ENCODE peak calls at places on chromosomes 1 and 21, in nine cellular contexts. One of them, this sample, is unnamed.

GRCh38 chr21:32828908-32829307 is 57.4 kb upstream of the PAXBP1 start:
- DNase-seq in transverse colon: no peak
- DNase-seq in body of pancreas: no peak
- DNase-seq in esophagus squamous epithelium: no peak
- DNase-seq in heart left ventricle: no peak
- DNase-seq in erythroblast: no peak
- DNase-seq in sigmoid colon: no peak
- DNase-seq in GM12891: no peak
- DNase-seq in stomach: no peak
- DNase-seq in this sample: no peak

GRCh38 chr1:27634166-27634981 is 611 bp downstream of the FGR start:
- DNase-seq in transverse colon: peak; percentile 33
- DNase-seq in body of pancreas: peak; percentile 40
- DNase-seq in esophagus squamous epithelium: no peak
- DNase-seq in heart left ventricle: peak; percentile 88
- DNase-seq in erythroblast: no peak
- DNase-seq in sigmoid colon: no peak
- DNase-seq in GM12891: no peak
- DNase-seq in stomach: peak; percentile 49
- DNase-seq in this sample: no peak

GRCh38 chr21:21688877-21689276 is 690.7 kb downstream of the NCAM2 start:
- DNase-seq in transverse colon: no peak
- DNase-seq in body of pancreas: no peak
- DNase-seq in esophagus squamous epithelium: no peak
- DNase-seq in heart left ventricle: peak; percentile 51
- DNase-seq in erythroblast: no peak
- DNase-seq in sigmoid colon: no peak
- DNase-seq in GM12891: no peak
- DNase-seq in stomach: no peak
- DNase-seq in this sample: peak; percentile 5

GRCh38 chr1:53080769-53081168 is 18.8 kb downstream of the PODN start:
- DNase-seq in transverse colon: no peak
- DNase-seq in body of pancreas: no peak
- DNase-seq in esophagus squamous epithelium: no peak
- DNase-seq in heart left ventricle: peak; percentile 50
- DNase-seq in erythroblast: no peak
- DNase-seq in sigmoid colon: no peak
- DNase-seq in GM12891: no peak
- DNase-seq in stomach: no peak
- DNase-seq in this sample: no peak

GRCh38 chr1:203361843-203362524 is 11.1 kb upstream of the FMOD start:
- DNase-seq in transverse colon: no peak
- DNase-seq in body of pancreas: no peak
- DNase-seq in esophagus squamous epithelium: no peak
- DNase-seq in heart left ventricle: no peak
- DNase-seq in erythroblast: no peak
- DNase-seq in sigmoid colon: no peak
- DNase-seq in GM12891: no peak
- DNase-seq in stomach: no peak
- DNase-seq in this sample: peak; percentile 71

GRCh38 chr21:46001821-46002681 is 20.5 kb downstream of the COL6A1 start:
- DNase-seq in transverse colon: no peak
- DNase-seq in body of pancreas: peak; percentile 12
- DNase-seq in esophagus squamous epithelium: no peak
- DNase-seq in heart left ventricle: peak; percentile 65
- DNase-seq in erythroblast: no peak
- DNase-seq in sigmoid colon: peak; percentile 69
- DNase-seq in GM12891: no peak
- DNase-seq in stomach: peak; percentile 23
- DNase-seq in this sample: no peak

GRCh38 chr21:15164678-15165303 is 100.0 kb upstream of the NRIP1 start:
- DNase-seq in transverse colon: peak; percentile 18
- DNase-seq in body of pancreas: no peak
- DNase-seq in esophagus squamous epithelium: no peak
- DNase-seq in heart left ventricle: no peak
- DNase-seq in erythroblast: no peak
- DNase-seq in sigmoid colon: no peak
- DNase-seq in GM12891: no peak
- DNase-seq in stomach: no peak
- DNase-seq in this sample: no peak

GRCh38 chr1:68805097-68805641 is 308.3 kb upstream of the DEPDC1 start:
- DNase-seq in transverse colon: no peak
- DNase-seq in body of pancreas: no peak
- DNase-seq in esophagus squamous epithelium: no peak
- DNase-seq in heart left ventricle: no peak
- DNase-seq in erythroblast: no peak
- DNase-seq in sigmoid colon: no peak
- DNase-seq in GM12891: no peak
- DNase-seq in stomach: no peak
- DNase-seq in this sample: no peak

GRCh38 chr21:38416791-38417190 is 81.5 kb downstream of the ERG start:
- DNase-seq in transverse colon: no peak
- DNase-seq in body of pancreas: no peak
- DNase-seq in esophagus squamous epithelium: no peak
- DNase-seq in heart left ventricle: no peak
- DNase-seq in erythroblast: no peak
- DNase-seq in sigmoid colon: no peak
- DNase-seq in GM12891: no peak
- DNase-seq in stomach: no peak
- DNase-seq in this sample: no peak

GRCh38 chr1:30315185-30315960 is 408.0 kb downstream of the MATN1 start:
- DNase-seq in transverse colon: no peak
- DNase-seq in body of pancreas: no peak
- DNase-seq in esophagus squamous epithelium: no peak
- DNase-seq in heart left ventricle: no peak
- DNase-seq in erythroblast: no peak
- DNase-seq in sigmoid colon: no peak
- DNase-seq in GM12891: no peak
- DNase-seq in stomach: peak; percentile 10
- DNase-seq in this sample: no peak

GRCh38 chr1:198156111-198156744 is 570 bp upstream of the NEK7 start:
- DNase-seq in transverse colon: peak; percentile 81
- DNase-seq in body of pancreas: peak; percentile 67
- DNase-seq in esophagus squamous epithelium: no peak
- DNase-seq in heart left ventricle: no peak
- DNase-seq in erythroblast: peak; percentile 90
- DNase-seq in sigmoid colon: no peak
- DNase-seq in GM12891: no peak
- DNase-seq in stomach: peak; percentile 69
- DNase-seq in this sample: peak; percentile 50

GRCh38 chr1:243791586-243792267 is 58.3 kb downstream of the AKT3 start:
- DNase-seq in transverse colon: peak; percentile 9
- DNase-seq in body of pancreas: no peak
- DNase-seq in esophagus squamous epithelium: no peak
- DNase-seq in heart left ventricle: no peak
- DNase-seq in erythroblast: no peak
- DNase-seq in sigmoid colon: no peak
- DNase-seq in GM12891: no peak
- DNase-seq in stomach: no peak
- DNase-seq in this sample: no peak

GRCh38 chr1:205774277-205775014 is 836 bp downstream of the RAB29 start:
- DNase-seq in transverse colon: peak; percentile 40
- DNase-seq in body of pancreas: no peak
- DNase-seq in esophagus squamous epithelium: no peak
- DNase-seq in heart left ventricle: no peak
- DNase-seq in erythroblast: peak; percentile 32
- DNase-seq in sigmoid colon: no peak
- DNase-seq in GM12891: no peak
- DNase-seq in stomach: no peak
- DNase-seq in this sample: no peak
- TF ChIP-seq POLR2A in transverse colon: no peak
- TF ChIP-seq POLR2A in body of pancreas: no peak
- TF ChIP-seq POLR2A in esophagus squamous epithelium: no peak
- TF ChIP-seq POLR2A in heart left ventricle: no peak
- TF ChIP-seq POLR2A in erythroblast: no peak
- TF ChIP-seq POLR2A in sigmoid colon: no peak
- TF ChIP-seq POLR2A in GM12891: no peak
- TF ChIP-seq POLR2A in stomach: no peak
- TF ChIP-seq POLR2A in this sample: no peak

GRCh38 chr1:93296555-93297154 is 49.1 kb upstream of the DR1 start:
- DNase-seq in transverse colon: no peak
- DNase-seq in body of pancreas: no peak
- DNase-seq in esophagus squamous epithelium: no peak
- DNase-seq in heart left ventricle: no peak
- DNase-seq in erythroblast: no peak
- DNase-seq in sigmoid colon: no peak
- DNase-seq in GM12891: no peak
- DNase-seq in stomach: no peak
- DNase-seq in this sample: no peak
- TF ChIP-seq POLR2A in transverse colon: no peak
- TF ChIP-seq POLR2A in body of pancreas: no peak
- TF ChIP-seq POLR2A in esophagus squamous epithelium: no peak
- TF ChIP-seq POLR2A in heart left ventricle: no peak
- TF ChIP-seq POLR2A in erythroblast: no peak
- TF ChIP-seq POLR2A in sigmoid colon: no peak
- TF ChIP-seq POLR2A in GM12891: no peak
- TF ChIP-seq POLR2A in stomach: no peak
- TF ChIP-seq POLR2A in this sample: no peak

GRCh38 chr1:46246548-46247432 is 773 bp upstream of the RAD54L start:
- DNase-seq in transverse colon: peak; percentile 65
- DNase-seq in body of pancreas: no peak
- DNase-seq in esophagus squamous epithelium: no peak
- DNase-seq in heart left ventricle: peak; percentile 74
- DNase-seq in erythroblast: peak; percentile 76
- DNase-seq in sigmoid colon: peak; percentile 75
- DNase-seq in GM12891: peak; percentile 89
- DNase-seq in stomach: no peak
- DNase-seq in this sample: peak; percentile 94

GRCh38 chr1:46247433-46248121 is at the start of gene RAD54L:
- DNase-seq in transverse colon: peak; percentile 98
- DNase-seq in body of pancreas: peak; percentile 99
- DNase-seq in esophagus squamous epithelium: peak; percentile 89
- DNase-seq in heart left ventricle: peak; percentile 98
- DNase-seq in erythroblast: peak; percentile 99
- DNase-seq in sigmoid colon: peak; percentile 99
- DNase-seq in GM12891: peak; percentile 90
- DNase-seq in stomach: peak; percentile 98
- DNase-seq in this sample: peak; percentile 96

GRCh38 chr1:46242918-46243317 is 4.6 kb upstream of the RAD54L start:
- DNase-seq in transverse colon: no peak
- DNase-seq in body of pancreas: no peak
- DNase-seq in esophagus squamous epithelium: no peak
- DNase-seq in heart left ventricle: no peak
- DNase-seq in erythroblast: no peak
- DNase-seq in sigmoid colon: no peak
- DNase-seq in GM12891: no peak
- DNase-seq in stomach: no peak
- DNase-seq in this sample: no peak

GRCh38 chr1:46244656-46245371 is 2.7 kb upstream of the RAD54L start:
- DNase-seq in transverse colon: no peak
- DNase-seq in body of pancreas: no peak
- DNase-seq in esophagus squamous epithelium: no peak
- DNase-seq in heart left ventricle: no peak
- DNase-seq in erythroblast: peak; percentile 54
- DNase-seq in sigmoid colon: no peak
- DNase-seq in GM12891: peak; percentile 38
- DNase-seq in stomach: no peak
- DNase-seq in this sample: peak; percentile 49

DNA sequence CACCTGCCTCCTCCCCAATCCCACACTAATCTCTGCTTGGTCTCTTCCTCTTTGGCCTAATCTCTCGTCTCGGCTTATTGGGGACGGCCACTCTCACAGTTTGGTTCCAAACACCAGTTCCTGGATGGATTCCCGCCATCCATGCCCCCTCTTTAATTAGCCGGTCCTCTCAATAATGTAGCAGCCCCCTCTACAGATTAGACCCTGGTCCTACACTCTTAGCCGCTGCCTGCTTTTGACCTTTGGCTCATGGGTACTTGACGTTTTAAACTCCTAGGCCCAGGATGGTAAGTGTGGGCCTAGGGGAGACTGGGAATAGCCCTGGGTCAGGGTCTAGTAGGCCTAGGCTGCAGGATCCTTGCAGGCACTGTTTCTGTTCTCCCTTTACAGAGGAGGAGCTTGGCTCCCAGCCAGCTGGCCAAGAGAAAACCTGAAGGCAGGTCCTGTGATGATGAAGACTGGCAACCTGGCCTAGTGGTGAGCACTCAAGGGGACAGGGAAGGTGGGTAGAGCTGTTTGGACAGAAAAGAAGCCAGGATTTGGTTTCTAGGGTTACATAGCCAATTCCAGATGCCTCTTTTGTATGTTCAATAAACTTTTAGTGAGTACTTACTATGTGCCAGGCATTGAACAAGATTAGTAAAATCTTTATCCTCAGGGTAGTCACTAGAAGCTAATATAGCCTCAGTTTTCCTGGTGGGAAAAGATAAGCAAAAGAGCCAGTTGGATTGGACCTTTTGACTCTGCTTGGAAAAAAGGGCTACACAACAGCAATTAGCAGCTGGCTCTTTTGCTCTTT is 758 bp downstream of the RAD54L start:
- DNase-seq in transverse colon: peak; percentile 52
- DNase-seq in body of pancreas: peak; percentile 42
- DNase-seq in esophagus squamous epithelium: no peak
- DNase-seq in heart left ventricle: no peak
- DNase-seq in erythroblast: peak; percentile 87
- DNase-seq in sigmoid colon: peak; percentile 69
- DNase-seq in GM12891: peak; percentile 19
- DNase-seq in stomach: peak; percentile 52
- DNase-seq in this sample: peak; percentile 38
- TF ChIP-seq POLR2A in transverse colon: no peak
- TF ChIP-seq POLR2A in body of pancreas: no peak
- TF ChIP-seq POLR2A in esophagus squamous epithelium: no peak
- TF ChIP-seq POLR2A in heart left ventricle: no peak
- TF ChIP-seq POLR2A in erythroblast: no peak
- TF ChIP-seq POLR2A in sigmoid colon: no peak
- TF ChIP-seq POLR2A in GM12891: no peak
- TF ChIP-seq POLR2A in stomach: no peak
- TF ChIP-seq POLR2A in this sample: no peak

GRCh38 chr1:234877761-234878160 is 250.9 kb downstream of the TOMM20 start:
- DNase-seq in transverse colon: no peak
- DNase-seq in body of pancreas: no peak
- DNase-seq in esophagus squamous epithelium: no peak
- DNase-seq in heart left ventricle: no peak
- DNase-seq in erythroblast: peak; percentile 38
- DNase-seq in sigmoid colon: peak; percentile 37
- DNase-seq in GM12891: no peak
- DNase-seq in stomach: no peak
- DNase-seq in this sample: no peak

GRCh38 chr1:234875953-234876814 is 252.5 kb downstream of the TOMM20 start:
- DNase-seq in transverse colon: peak; percentile 56
- DNase-seq in body of pancreas: peak; percentile 73
- DNase-seq in esophagus squamous epithelium: no peak
- DNase-seq in heart left ventricle: no peak
- DNase-seq in erythroblast: peak; percentile 98
- DNase-seq in sigmoid colon: peak; percentile 59
- DNase-seq in GM12891: peak; percentile 44
- DNase-seq in stomach: peak; percentile 79
- DNase-seq in this sample: no peak

GRCh38 chr1:234878288-234878687 is 250.3 kb downstream of the TOMM20 start:
- DNase-seq in transverse colon: no peak
- DNase-seq in body of pancreas: no peak
- DNase-seq in esophagus squamous epithelium: no peak
- DNase-seq in heart left ventricle: no peak
- DNase-seq in erythroblast: peak; percentile 16
- DNase-seq in sigmoid colon: peak; percentile 58
- DNase-seq in GM12891: no peak
- DNase-seq in stomach: no peak
- DNase-seq in this sample: no peak

GRCh38 chr1:234874291-234875288 is 254.0 kb downstream of the TOMM20 start:
- DNase-seq in transverse colon: no peak
- DNase-seq in body of pancreas: no peak
- DNase-seq in esophagus squamous epithelium: no peak
- DNase-seq in heart left ventricle: no peak
- DNase-seq in erythroblast: peak; percentile 78
- DNase-seq in sigmoid colon: peak; percentile 52
- DNase-seq in GM12891: no peak
- DNase-seq in stomach: no peak
- DNase-seq in this sample: no peak

GRCh38 chr1:234875328-234875952 is 253.2 kb downstream of the TOMM20 start:
- DNase-seq in transverse colon: no peak
- DNase-seq in body of pancreas: peak; percentile 87
- DNase-seq in esophagus squamous epithelium: no peak
- DNase-seq in heart left ventricle: no peak
- DNase-seq in erythroblast: no peak
- DNase-seq in sigmoid colon: peak; percentile 62
- DNase-seq in GM12891: no peak
- DNase-seq in stomach: peak; percentile 91
- DNase-seq in this sample: no peak
- TF ChIP-seq POLR2A in transverse colon: no peak
- TF ChIP-seq POLR2A in body of pancreas: no peak
- TF ChIP-seq POLR2A in esophagus squamous epithelium: no peak
- TF ChIP-seq POLR2A in heart left ventricle: no peak
- TF ChIP-seq POLR2A in erythroblast: no peak
- TF ChIP-seq POLR2A in sigmoid colon: no peak
- TF ChIP-seq POLR2A in GM12891: no peak
- TF ChIP-seq POLR2A in stomach: no peak
- TF ChIP-seq POLR2A in this sample: no peak